ENCODE peak calls at places on chromosomes 5 and 9, in nine cellular contexts. One of them, this sample, is unnamed.
A peak's percentile ranks its signal among the peaks of the same experiment; 100 is the strongest.

GRCh38 chr9:136323420-136323819 is 3.9 kb upstream of the GPSM1 start:
- DNase-seq in HepG2: no peak
- DNase-seq in ascending aorta: no peak
- DNase-seq in right cardiac atrium: peak; percentile 51
- DNase-seq in lung: no peak
- DNase-seq in GM12865: no peak
- DNase-seq in K562: no peak
- DNase-seq in PC-3: no peak
- DNase-seq in effector memory CD4-positive, alpha-beta T cell: no peak
- DNase-seq in this sample: no peak

GRCh38 chr5:16889203-16889971 is 46.7 kb downstream of the MYO10 start:
- DNase-seq in HepG2: no peak
- DNase-seq in ascending aorta: no peak
- DNase-seq in right cardiac atrium: no peak
- DNase-seq in lung: no peak
- DNase-seq in GM12865: no peak
- DNase-seq in K562: no peak
- DNase-seq in PC-3: peak; percentile 89
- DNase-seq in effector memory CD4-positive, alpha-beta T cell: no peak
- DNase-seq in this sample: no peak

GRCh38 chr5:57033103-57033502 is 81.2 kb upstream of the MIER3 start:
- DNase-seq in HepG2: no peak
- DNase-seq in ascending aorta: no peak
- DNase-seq in right cardiac atrium: no peak
- DNase-seq in lung: no peak
- DNase-seq in GM12865: no peak
- DNase-seq in K562: no peak
- DNase-seq in PC-3: peak; percentile 78
- DNase-seq in effector memory CD4-positive, alpha-beta T cell: no peak
- DNase-seq in this sample: no peak

GRCh38 chr5:92838253-92838652 is 742.8 kb downstream of the NR2F1-AS1 start:
- DNase-seq in HepG2: peak; percentile 37
- DNase-seq in ascending aorta: no peak
- DNase-seq in right cardiac atrium: no peak
- DNase-seq in lung: no peak
- DNase-seq in GM12865: peak; percentile 8
- DNase-seq in K562: no peak
- DNase-seq in PC-3: peak; percentile 52
- DNase-seq in effector memory CD4-positive, alpha-beta T cell: no peak
- DNase-seq in this sample: no peak

GRCh38 chr5:141565826-141566575 is 52.8 kb downstream of the DIAPH1 start:
- DNase-seq in HepG2: no peak
- DNase-seq in ascending aorta: no peak
- DNase-seq in right cardiac atrium: no peak
- DNase-seq in lung: no peak
- DNase-seq in GM12865: no peak
- DNase-seq in K562: no peak
- DNase-seq in PC-3: peak; percentile 34
- DNase-seq in effector memory CD4-positive, alpha-beta T cell: no peak
- DNase-seq in this sample: no peak

GRCh38 chr5:32074401-32074800 is 99.7 kb downstream of the GOLPH3 start:
- DNase-seq in HepG2: peak; percentile 33
- DNase-seq in ascending aorta: no peak
- DNase-seq in right cardiac atrium: peak; percentile 64
- DNase-seq in lung: no peak
- DNase-seq in GM12865: no peak
- DNase-seq in K562: peak; percentile 50
- DNase-seq in PC-3: no peak
- DNase-seq in effector memory CD4-positive, alpha-beta T cell: no peak
- DNase-seq in this sample: no peak

GRCh38 chr5:1507016-1507375 is 16.8 kb downstream of the LPCAT1 start:
- DNase-seq in HepG2: no peak
- DNase-seq in ascending aorta: no peak
- DNase-seq in right cardiac atrium: peak; percentile 27
- DNase-seq in lung: no peak
- DNase-seq in GM12865: no peak
- DNase-seq in K562: no peak
- DNase-seq in PC-3: no peak
- DNase-seq in effector memory CD4-positive, alpha-beta T cell: no peak
- DNase-seq in this sample: no peak

GRCh38 chr5:154485850-154486426 is 7.9 kb upstream of the HAND1 start:
- DNase-seq in HepG2: no peak
- DNase-seq in ascending aorta: no peak
- DNase-seq in right cardiac atrium: no peak
- DNase-seq in lung: no peak
- DNase-seq in GM12865: no peak
- DNase-seq in K562: no peak
- DNase-seq in PC-3: no peak
- DNase-seq in effector memory CD4-positive, alpha-beta T cell: no peak
- DNase-seq in this sample: no peak

GRCh38 chr5:143118222-143118621 is 285.3 kb downstream of the NR3C1 start:
- DNase-seq in HepG2: no peak
- DNase-seq in ascending aorta: no peak
- DNase-seq in right cardiac atrium: no peak
- DNase-seq in lung: no peak
- DNase-seq in GM12865: no peak
- DNase-seq in K562: no peak
- DNase-seq in PC-3: no peak
- DNase-seq in effector memory CD4-positive, alpha-beta T cell: no peak
- DNase-seq in this sample: no peak

GRCh38 chr5:9513825-9514224 is 32.0 kb downstream of the SEMA5A start:
- DNase-seq in HepG2: no peak
- DNase-seq in ascending aorta: no peak
- DNase-seq in right cardiac atrium: no peak
- DNase-seq in lung: no peak
- DNase-seq in GM12865: no peak
- DNase-seq in K562: no peak
- DNase-seq in PC-3: peak; percentile 68
- DNase-seq in effector memory CD4-positive, alpha-beta T cell: no peak
- DNase-seq in this sample: no peak

GRCh38 chr5:59724482-59725392 is 168.8 kb downstream of the PDE4D start:
- DNase-seq in HepG2: peak; percentile 15
- DNase-seq in ascending aorta: no peak
- DNase-seq in right cardiac atrium: no peak
- DNase-seq in lung: peak; percentile 46
- DNase-seq in GM12865: peak; percentile 61
- DNase-seq in K562: peak; percentile 39
- DNase-seq in PC-3: peak; percentile 58
- DNase-seq in effector memory CD4-positive, alpha-beta T cell: no peak
- DNase-seq in this sample: no peak

GRCh38 chr5:111755942-111756353 is 1.0 kb downstream of the NREP start:
- DNase-seq in HepG2: no peak
- DNase-seq in ascending aorta: no peak
- DNase-seq in right cardiac atrium: no peak
- DNase-seq in lung: no peak
- DNase-seq in GM12865: peak; percentile 19
- DNase-seq in K562: no peak
- DNase-seq in PC-3: peak; percentile 12
- DNase-seq in effector memory CD4-positive, alpha-beta T cell: no peak
- DNase-seq in this sample: no peak

GRCh38 chr5:111511174-111512025 is 935 bp downstream of the STARD4 start:
- DNase-seq in HepG2: no peak
- DNase-seq in ascending aorta: no peak
- DNase-seq in right cardiac atrium: peak; percentile 22
- DNase-seq in lung: no peak
- DNase-seq in GM12865: no peak
- DNase-seq in K562: peak; percentile 21
- DNase-seq in PC-3: no peak
- DNase-seq in effector memory CD4-positive, alpha-beta T cell: no peak
- DNase-seq in this sample: no peak

GRCh38 chr5:14407746-14408175 is 173.8 kb upstream of the OTULINL start:
- DNase-seq in HepG2: no peak
- DNase-seq in ascending aorta: no peak
- DNase-seq in right cardiac atrium: no peak
- DNase-seq in lung: no peak
- DNase-seq in GM12865: no peak
- DNase-seq in K562: no peak
- DNase-seq in PC-3: no peak
- DNase-seq in effector memory CD4-positive, alpha-beta T cell: no peak
- DNase-seq in this sample: no peak

GRCh38 chr5:178114325-178115135 is 1.2 kb downstream of the N4BP3 start:
- DNase-seq in HepG2: no peak
- DNase-seq in ascending aorta: no peak
- DNase-seq in right cardiac atrium: no peak
- DNase-seq in lung: no peak
- DNase-seq in GM12865: peak; percentile 40
- DNase-seq in K562: no peak
- DNase-seq in PC-3: no peak
- DNase-seq in effector memory CD4-positive, alpha-beta T cell: peak; percentile 53
- DNase-seq in this sample: no peak

GRCh38 chr5:16066320-16066719 is 113.3 kb downstream of the MARCHF11 start:
- DNase-seq in HepG2: no peak
- DNase-seq in ascending aorta: no peak
- DNase-seq in right cardiac atrium: no peak
- DNase-seq in lung: no peak
- DNase-seq in GM12865: no peak
- DNase-seq in K562: no peak
- DNase-seq in PC-3: no peak
- DNase-seq in effector memory CD4-positive, alpha-beta T cell: no peak
- DNase-seq in this sample: no peak

GRCh38 chr5:118554241-118554640 is 434.1 kb downstream of the DTWD2 start:
- DNase-seq in HepG2: no peak
- DNase-seq in ascending aorta: no peak
- DNase-seq in right cardiac atrium: no peak
- DNase-seq in lung: no peak
- DNase-seq in GM12865: no peak
- DNase-seq in K562: no peak
- DNase-seq in PC-3: no peak
- DNase-seq in effector memory CD4-positive, alpha-beta T cell: no peak
- DNase-seq in this sample: no peak

GRCh38 chr5:115932991-115933390 is 29.3 kb upstream of the LVRN start:
- DNase-seq in HepG2: no peak
- DNase-seq in ascending aorta: no peak
- DNase-seq in right cardiac atrium: no peak
- DNase-seq in lung: no peak
- DNase-seq in GM12865: no peak
- DNase-seq in K562: no peak
- DNase-seq in PC-3: peak; percentile 37
- DNase-seq in effector memory CD4-positive, alpha-beta T cell: no peak
- DNase-seq in this sample: no peak

GRCh38 chr5:178249191-178249989 is 16.8 kb upstream of the PHYKPL start:
- DNase-seq in HepG2: no peak
- DNase-seq in ascending aorta: no peak
- DNase-seq in right cardiac atrium: no peak
- DNase-seq in lung: no peak
- DNase-seq in GM12865: no peak
- DNase-seq in K562: no peak
- DNase-seq in PC-3: peak; percentile 59
- DNase-seq in effector memory CD4-positive, alpha-beta T cell: no peak
- DNase-seq in this sample: peak; percentile 67

GRCh38 chr9:83794051-83794450 is 23.5 kb downstream of the GKAP1 start:
- DNase-seq in HepG2: no peak
- DNase-seq in ascending aorta: no peak
- DNase-seq in right cardiac atrium: no peak
- DNase-seq in lung: no peak
- DNase-seq in GM12865: peak; percentile 4
- DNase-seq in K562: no peak
- DNase-seq in PC-3: no peak
- DNase-seq in effector memory CD4-positive, alpha-beta T cell: no peak
- DNase-seq in this sample: no peak

GRCh38 chr5:73274870-73275756 is 102.1 kb downstream of the TMEM174 start:
- DNase-seq in HepG2: no peak
- DNase-seq in ascending aorta: no peak
- DNase-seq in right cardiac atrium: peak; percentile 73
- DNase-seq in lung: no peak
- DNase-seq in GM12865: no peak
- DNase-seq in K562: no peak
- DNase-seq in PC-3: no peak
- DNase-seq in effector memory CD4-positive, alpha-beta T cell: no peak
- DNase-seq in this sample: no peak
- H3K4me3 ChIP-seq in HepG2: no peak overlapping the region
- H3K4me3 ChIP-seq in ascending aorta: no peak overlapping the region
- H3K4me3 ChIP-seq in right cardiac atrium: no peak overlapping the region
- H3K4me3 ChIP-seq in lung: no peak overlapping the region
- H3K4me3 ChIP-seq in GM12865: no peak overlapping the region
- H3K4me3 ChIP-seq in K562: no peak overlapping the region
- H3K4me3 ChIP-seq in PC-3: no peak overlapping the region
- H3K4me3 ChIP-seq in effector memory CD4-positive, alpha-beta T cell: no peak overlapping the region
- H3K4me3 ChIP-seq in this sample: no peak overlapping the region

DNA sequence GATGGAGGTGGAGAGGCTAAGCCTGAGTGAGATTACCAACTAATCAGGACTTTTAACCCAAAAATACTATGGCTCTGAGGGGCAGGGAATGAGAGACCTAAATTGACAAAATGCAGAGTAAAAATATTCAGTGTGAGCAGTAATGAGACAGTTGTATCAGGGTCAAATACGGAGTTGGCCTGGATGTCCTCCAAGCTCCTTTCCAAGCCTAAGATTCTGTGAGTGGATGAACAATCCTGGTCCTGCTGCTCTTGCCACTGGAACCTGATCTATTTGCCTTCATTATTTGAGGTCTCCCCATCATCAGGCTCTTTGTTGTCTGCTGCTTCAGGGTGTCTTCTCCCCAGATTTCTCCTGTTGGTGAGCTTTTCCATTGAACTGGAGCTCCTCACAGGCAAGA is 1.1 kb downstream of the PDCD1LG2 start:
- DNase-seq in HepG2: no peak
- DNase-seq in ascending aorta: no peak
- DNase-seq in right cardiac atrium: no peak
- DNase-seq in lung: no peak
- DNase-seq in GM12865: no peak
- DNase-seq in K562: no peak
- DNase-seq in PC-3: no peak
- DNase-seq in effector memory CD4-positive, alpha-beta T cell: no peak
- DNase-seq in this sample: no peak
- H3K4me3 ChIP-seq in HepG2: no peak overlapping the region
- H3K4me3 ChIP-seq in ascending aorta: no peak overlapping the region
- H3K4me3 ChIP-seq in right cardiac atrium: peak overlapping the region; percentile 33
- H3K4me3 ChIP-seq in lung: no peak overlapping the region
- H3K4me3 ChIP-seq in GM12865: peak overlapping the region; percentile 69
- H3K4me3 ChIP-seq in K562: no peak overlapping the region
- H3K4me3 ChIP-seq in PC-3: peak overlapping the region; percentile 59
- H3K4me3 ChIP-seq in effector memory CD4-positive, alpha-beta T cell: no peak overlapping the region
- H3K4me3 ChIP-seq in this sample: peak overlapping the region; percentile 64

DNA sequence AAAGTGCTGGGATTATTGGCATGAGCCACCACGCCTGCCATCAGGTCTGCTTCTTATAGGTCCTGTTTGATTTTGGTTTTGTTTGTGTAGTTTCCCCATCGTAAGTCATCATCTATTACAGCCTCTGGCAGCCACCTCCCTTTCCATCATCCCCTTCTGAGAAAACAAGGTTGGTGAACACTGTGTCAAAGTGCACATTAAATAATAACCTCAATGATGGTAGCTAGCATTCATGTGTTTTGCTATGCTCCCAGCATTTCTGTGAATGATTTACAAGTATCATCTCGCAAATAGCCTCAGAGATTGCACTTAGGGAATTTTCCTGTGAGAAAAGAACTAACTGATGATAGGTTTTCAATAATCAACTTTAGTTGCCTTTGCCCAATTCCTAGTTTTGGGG is 9.9 kb downstream of the PRUNE2 start:
- DNase-seq in HepG2: no peak
- DNase-seq in ascending aorta: no peak
- DNase-seq in right cardiac atrium: no peak
- DNase-seq in lung: no peak
- DNase-seq in GM12865: no peak
- DNase-seq in K562: no peak
- DNase-seq in PC-3: no peak
- DNase-seq in effector memory CD4-positive, alpha-beta T cell: no peak
- DNase-seq in this sample: no peak
- H3K4me3 ChIP-seq in HepG2: no peak overlapping the region
- H3K4me3 ChIP-seq in ascending aorta: no peak overlapping the region
- H3K4me3 ChIP-seq in right cardiac atrium: no peak overlapping the region
- H3K4me3 ChIP-seq in lung: no peak overlapping the region
- H3K4me3 ChIP-seq in GM12865: no peak overlapping the region
- H3K4me3 ChIP-seq in K562: no peak overlapping the region
- H3K4me3 ChIP-seq in PC-3: no peak overlapping the region
- H3K4me3 ChIP-seq in effector memory CD4-positive, alpha-beta T cell: no peak overlapping the region
- H3K4me3 ChIP-seq in this sample: no peak overlapping the region

GRCh38 chr5:132901036-132901435 is 27.6 kb downstream of the LEAP2 start:
- DNase-seq in HepG2: no peak
- DNase-seq in ascending aorta: no peak
- DNase-seq in right cardiac atrium: no peak
- DNase-seq in lung: no peak
- DNase-seq in GM12865: no peak
- DNase-seq in K562: no peak
- DNase-seq in PC-3: no peak
- DNase-seq in effector memory CD4-positive, alpha-beta T cell: no peak
- DNase-seq in this sample: no peak
- H3K4me3 ChIP-seq in HepG2: no peak overlapping the region
- H3K4me3 ChIP-seq in ascending aorta: no peak overlapping the region
- H3K4me3 ChIP-seq in right cardiac atrium: no peak overlapping the region
- H3K4me3 ChIP-seq in lung: no peak overlapping the region
- H3K4me3 ChIP-seq in GM12865: no peak overlapping the region
- H3K4me3 ChIP-seq in K562: no peak overlapping the region
- H3K4me3 ChIP-seq in PC-3: no peak overlapping the region
- H3K4me3 ChIP-seq in effector memory CD4-positive, alpha-beta T cell: no peak overlapping the region
- H3K4me3 ChIP-seq in this sample: no peak overlapping the region